ENCODE peak calls at places on chromosome 18, in eight cellular contexts. One of them, this sample, is unnamed.

GRCh38 chr18:26516964-26517363 is 31.4 kb downstream of the KCTD1 start:
- DNase-seq in PC-9: no peak
- DNase-seq in lower leg skin: no peak
- DNase-seq in esophagus squamous epithelium: no peak
- DNase-seq in GM12865: no peak
- DNase-seq in choroid plexus epithelial cell: peak; percentile 28
- DNase-seq in GM20000: no peak
- DNase-seq in IMR-90: peak; percentile 20
- DNase-seq in this sample: no peak

GRCh38 chr18:76482267-76482666 is 12.8 kb downstream of the ZNF516 start:
- DNase-seq in choroid plexus epithelial cell: no peak
- DNase-seq in lower leg skin: no peak
- DNase-seq in GM12865: no peak
- DNase-seq in esophagus squamous epithelium: no peak
- DNase-seq in GM20000: no peak
- DNase-seq in PC-9: no peak
- DNase-seq in IMR-90: no peak
- DNase-seq in this sample: no peak

GRCh38 chr18:41073372-41073954 is 881.6 kb upstream of the PIK3C3 start:
- DNase-seq in choroid plexus epithelial cell: peak; percentile 83
- DNase-seq in GM12865: no peak
- DNase-seq in lower leg skin: no peak
- DNase-seq in esophagus squamous epithelium: no peak
- DNase-seq in IMR-90: peak; percentile 90
- DNase-seq in GM20000: no peak
- DNase-seq in PC-9: peak; percentile 48
- DNase-seq in this sample: peak; percentile 56

GRCh38 chr18:75752864-75753263 is 325.4 kb upstream of the SMIM21 start:
- DNase-seq in GM12865: no peak
- DNase-seq in lower leg skin: no peak
- DNase-seq in GM20000: no peak
- DNase-seq in esophagus squamous epithelium: no peak
- DNase-seq in choroid plexus epithelial cell: no peak
- DNase-seq in IMR-90: no peak
- DNase-seq in PC-9: no peak
- DNase-seq in this sample: no peak

GRCh38 chr18:10504723-10505122 is 21.1 kb upstream of the NAPG start:
- DNase-seq in esophagus squamous epithelium: no peak
- DNase-seq in lower leg skin: no peak
- DNase-seq in GM20000: no peak
- DNase-seq in GM12865: no peak
- DNase-seq in PC-9: no peak
- DNase-seq in choroid plexus epithelial cell: no peak
- DNase-seq in IMR-90: no peak
- DNase-seq in this sample: no peak

GRCh38 chr18:9103488-9103887 is 989 bp downstream of the NDUFV2 start:
- DNase-seq in choroid plexus epithelial cell: peak; percentile 56
- DNase-seq in esophagus squamous epithelium: no peak
- DNase-seq in PC-9: peak; percentile 55
- DNase-seq in lower leg skin: no peak
- DNase-seq in GM20000: no peak
- DNase-seq in IMR-90: peak; percentile 49
- DNase-seq in GM12865: no peak
- DNase-seq in this sample: peak; percentile 34

GRCh38 chr18:74316257-74317180 is 880 bp downstream of the C18orf63 start:
- DNase-seq in GM20000: no peak
- DNase-seq in PC-9: peak; percentile 95
- DNase-seq in GM12865: no peak
- DNase-seq in IMR-90: peak; percentile 84
- DNase-seq in choroid plexus epithelial cell: peak; percentile 87
- DNase-seq in lower leg skin: no peak
- DNase-seq in esophagus squamous epithelium: no peak
- DNase-seq in this sample: peak; percentile 64

GRCh38 chr18:29123706-29124530 is 947.0 kb upstream of the CDH2 start:
- DNase-seq in GM12865: no peak
- DNase-seq in esophagus squamous epithelium: no peak
- DNase-seq in choroid plexus epithelial cell: peak; percentile 32
- DNase-seq in PC-9: no peak
- DNase-seq in lower leg skin: no peak
- DNase-seq in GM20000: no peak
- DNase-seq in IMR-90: no peak
- DNase-seq in this sample: peak; percentile 5

GRCh38 chr18:44537521-44537920 is 143.2 kb upstream of the SETBP1 start:
- DNase-seq in IMR-90: peak; percentile 20
- DNase-seq in GM20000: no peak
- DNase-seq in lower leg skin: no peak
- DNase-seq in PC-9: peak; percentile 85
- DNase-seq in GM12865: no peak
- DNase-seq in esophagus squamous epithelium: no peak
- DNase-seq in choroid plexus epithelial cell: peak; percentile 70
- DNase-seq in this sample: peak; percentile 97

GRCh38 chr18:33577688-33578370 is at the start of gene ASXL3:
- DNase-seq in lower leg skin: peak; percentile 86
- DNase-seq in esophagus squamous epithelium: no peak
- DNase-seq in choroid plexus epithelial cell: peak; percentile 9
- DNase-seq in PC-9: no peak
- DNase-seq in GM20000: peak; percentile 55
- DNase-seq in IMR-90: no peak
- DNase-seq in GM12865: peak; percentile 7
- DNase-seq in this sample: no peak

DNA sequence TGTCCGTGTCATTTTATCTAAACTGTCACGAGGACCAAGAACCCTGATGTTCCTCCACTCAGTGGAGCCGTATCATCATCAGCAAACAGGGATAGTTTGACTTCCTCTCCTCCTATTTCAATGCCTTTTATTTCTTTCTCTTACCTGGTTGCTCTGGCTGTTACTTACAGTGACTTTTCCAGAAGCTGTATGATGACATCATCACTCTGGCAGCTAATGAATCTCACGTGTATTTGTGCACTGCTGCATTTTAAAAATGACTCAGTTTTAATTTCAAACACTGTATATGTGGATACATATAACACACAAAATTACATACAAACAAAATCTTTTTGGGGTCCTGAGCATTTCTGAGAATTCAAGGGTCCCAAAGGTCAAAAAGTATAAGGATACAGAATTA is 481.4 kb downstream of the CDH2 start:
- DNase-seq in PC-9: no peak
- DNase-seq in GM20000: no peak
- DNase-seq in lower leg skin: no peak
- DNase-seq in GM12865: no peak
- DNase-seq in choroid plexus epithelial cell: peak; percentile 44
- DNase-seq in IMR-90: no peak
- DNase-seq in esophagus squamous epithelium: no peak
- DNase-seq in this sample: peak; percentile 13
- TF ChIP-seq CTCF in PC-9: no peak
- TF ChIP-seq CTCF in GM20000: no peak
- TF ChIP-seq CTCF in lower leg skin: no peak
- TF ChIP-seq CTCF in GM12865: no peak
- TF ChIP-seq CTCF in choroid plexus epithelial cell: no peak
- TF ChIP-seq CTCF in IMR-90: no peak
- TF ChIP-seq CTCF in esophagus squamous epithelium: no peak
- TF ChIP-seq CTCF in this sample: no peak

DNA sequence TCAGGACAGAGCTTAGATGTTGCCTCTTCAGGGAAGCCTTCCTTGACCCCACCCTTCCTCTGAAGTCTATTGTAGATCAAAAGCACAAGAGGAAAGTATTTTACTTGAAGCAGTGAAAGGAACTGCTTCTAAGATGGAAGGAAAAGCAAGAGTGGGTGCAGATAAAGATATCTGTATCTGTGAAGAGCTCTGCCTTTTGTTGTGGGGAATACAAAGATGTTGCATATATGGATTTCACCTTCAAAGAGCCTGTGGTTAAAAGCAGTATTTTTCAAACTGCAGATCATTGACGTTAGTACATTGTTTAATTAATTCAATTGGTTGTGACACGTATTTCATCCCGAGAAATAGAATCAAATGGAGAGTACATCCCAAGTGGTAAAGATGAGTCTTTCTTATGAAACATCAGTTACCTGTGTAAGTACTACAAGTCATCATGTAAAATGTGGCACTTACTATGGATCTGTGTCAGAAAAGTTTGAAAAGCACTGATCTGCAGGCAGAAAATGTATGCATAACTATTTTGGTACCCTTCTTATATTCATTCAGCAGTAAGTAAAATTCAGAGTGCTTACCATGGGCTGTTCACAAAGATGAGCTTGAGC is 24.6 kb upstream of the TNFRSF11A start:
- DNase-seq in PC-9: no peak
- DNase-seq in GM12865: no peak
- DNase-seq in IMR-90: no peak
- DNase-seq in choroid plexus epithelial cell: no peak
- DNase-seq in esophagus squamous epithelium: no peak
- DNase-seq in GM20000: no peak
- DNase-seq in lower leg skin: no peak
- DNase-seq in this sample: no peak
- TF ChIP-seq CTCF in PC-9: no peak
- TF ChIP-seq CTCF in GM12865: no peak
- TF ChIP-seq CTCF in IMR-90: no peak
- TF ChIP-seq CTCF in choroid plexus epithelial cell: no peak
- TF ChIP-seq CTCF in esophagus squamous epithelium: no peak
- TF ChIP-seq CTCF in GM20000: no peak
- TF ChIP-seq CTCF in lower leg skin: no peak
- TF ChIP-seq CTCF in this sample: no peak

GRCh38 chr18:59067873-59068272 is 71.8 kb upstream of the SEC11C start:
- DNase-seq in choroid plexus epithelial cell: peak; percentile 55
- DNase-seq in IMR-90: peak; percentile 18
- DNase-seq in PC-9: no peak
- DNase-seq in lower leg skin: no peak
- DNase-seq in GM20000: no peak
- DNase-seq in GM12865: peak; percentile 23
- DNase-seq in esophagus squamous epithelium: no peak
- DNase-seq in this sample: peak; percentile 55
- TF ChIP-seq CTCF in choroid plexus epithelial cell: peak; percentile 71
- TF ChIP-seq CTCF in IMR-90: peak; percentile 46
- TF ChIP-seq CTCF in PC-9: peak; percentile 67
- TF ChIP-seq CTCF in lower leg skin: no peak
- TF ChIP-seq CTCF in GM20000: peak; percentile 33
- TF ChIP-seq CTCF in GM12865: peak; percentile 33
- TF ChIP-seq CTCF in esophagus squamous epithelium: no peak
- TF ChIP-seq CTCF in this sample: peak; percentile 30

GRCh38 chr18:79528296-79528695 is 132.6 kb downstream of the NFATC1 start:
- DNase-seq in esophagus squamous epithelium: no peak
- DNase-seq in lower leg skin: no peak
- DNase-seq in PC-9: no peak
- DNase-seq in GM20000: no peak
- DNase-seq in GM12865: no peak
- DNase-seq in IMR-90: no peak
- DNase-seq in choroid plexus epithelial cell: no peak
- DNase-seq in this sample: no peak

GRCh38 chr18:79526468-79527460 is 131.0 kb downstream of the NFATC1 start:
- DNase-seq in IMR-90: no peak
- DNase-seq in GM12865: no peak
- DNase-seq in GM20000: no peak
- DNase-seq in lower leg skin: peak; percentile 88
- DNase-seq in esophagus squamous epithelium: no peak
- DNase-seq in PC-9: no peak
- DNase-seq in choroid plexus epithelial cell: no peak
- DNase-seq in this sample: no peak

GRCh38 chr18:79529296-79529695 is 133.6 kb downstream of the NFATC1 start:
- DNase-seq in choroid plexus epithelial cell: no peak
- DNase-seq in lower leg skin: peak; percentile 80
- DNase-seq in GM20000: no peak
- DNase-seq in PC-9: no peak
- DNase-seq in esophagus squamous epithelium: no peak
- DNase-seq in IMR-90: no peak
- DNase-seq in GM12865: no peak
- DNase-seq in this sample: no peak

GRCh38 chr18:79528846-79529245 is 133.1 kb downstream of the NFATC1 start:
- DNase-seq in GM12865: peak; percentile 63
- DNase-seq in choroid plexus epithelial cell: peak; percentile 84
- DNase-seq in esophagus squamous epithelium: no peak
- DNase-seq in IMR-90: peak; percentile 64
- DNase-seq in PC-9: peak; percentile 43
- DNase-seq in GM20000: peak; percentile 88
- DNase-seq in lower leg skin: peak; percentile 64
- DNase-seq in this sample: peak; percentile 46

GRCh38 chr18:79527656-79528055 is 131.9 kb downstream of the NFATC1 start:
- DNase-seq in PC-9: no peak
- DNase-seq in choroid plexus epithelial cell: no peak
- DNase-seq in GM12865: no peak
- DNase-seq in IMR-90: no peak
- DNase-seq in esophagus squamous epithelium: no peak
- DNase-seq in GM20000: no peak
- DNase-seq in lower leg skin: no peak
- DNase-seq in this sample: no peak
- TF ChIP-seq CTCF in PC-9: no peak
- TF ChIP-seq CTCF in choroid plexus epithelial cell: no peak
- TF ChIP-seq CTCF in GM12865: no peak
- TF ChIP-seq CTCF in IMR-90: no peak
- TF ChIP-seq CTCF in esophagus squamous epithelium: no peak
- TF ChIP-seq CTCF in GM20000: no peak
- TF ChIP-seq CTCF in lower leg skin: no peak
- TF ChIP-seq CTCF in this sample: no peak

GRCh38 chr18:11512096-11513030 is 97.0 kb upstream of the SLC35G4 start:
- DNase-seq in GM20000: no peak
- DNase-seq in PC-9: no peak
- DNase-seq in choroid plexus epithelial cell: peak; percentile 68
- DNase-seq in lower leg skin: no peak
- DNase-seq in IMR-90: no peak
- DNase-seq in esophagus squamous epithelium: no peak
- DNase-seq in GM12865: peak; percentile 50
- DNase-seq in this sample: peak; percentile 68
- TF ChIP-seq CTCF in GM20000: no peak
- TF ChIP-seq CTCF in PC-9: no peak
- TF ChIP-seq CTCF in choroid plexus epithelial cell: peak; percentile 67
- TF ChIP-seq CTCF in lower leg skin: no peak
- TF ChIP-seq CTCF in IMR-90: peak; percentile 22
- TF ChIP-seq CTCF in esophagus squamous epithelium: no peak
- TF ChIP-seq CTCF in GM12865: no peak
- TF ChIP-seq CTCF in this sample: peak; percentile 74

DNA sequence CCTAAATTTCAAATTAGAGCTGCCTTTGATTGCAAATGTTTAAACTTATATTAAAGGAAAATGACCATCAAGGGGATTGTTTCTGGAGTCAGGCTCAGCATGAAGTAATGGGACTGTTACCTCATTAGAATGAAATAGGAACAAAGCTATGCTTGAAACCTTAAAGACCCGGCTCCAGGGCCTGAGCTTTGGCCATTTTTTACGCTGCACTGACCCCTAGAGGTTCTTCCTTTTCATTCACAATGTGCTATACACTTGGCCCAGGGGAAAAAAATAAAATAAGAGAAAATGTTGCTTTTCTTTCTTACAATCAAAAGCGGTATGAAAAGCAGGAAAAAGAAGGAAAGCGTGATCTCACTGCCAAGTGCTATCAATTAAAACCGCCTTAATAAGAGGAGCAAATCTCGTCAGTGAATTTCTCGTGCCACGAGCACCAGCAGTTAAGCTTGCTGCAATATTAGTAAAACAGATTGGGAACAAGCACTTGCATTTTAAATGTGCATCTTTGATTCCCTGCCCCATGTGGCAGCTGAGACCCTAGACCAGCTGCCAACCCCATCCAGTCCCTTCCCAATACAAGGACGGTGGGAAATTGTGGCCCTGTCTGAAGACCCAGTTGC is 96.6 kb downstream of the MBD2 start:
- DNase-seq in IMR-90: peak; percentile 54
- DNase-seq in GM12865: peak; percentile 66
- DNase-seq in GM20000: peak; percentile 54
- DNase-seq in PC-9: no peak
- DNase-seq in esophagus squamous epithelium: no peak
- DNase-seq in choroid plexus epithelial cell: peak; percentile 80
- DNase-seq in lower leg skin: no peak
- DNase-seq in this sample: peak; percentile 67
- TF ChIP-seq CTCF in IMR-90: peak; percentile 69
- TF ChIP-seq CTCF in GM12865: peak; percentile 43
- TF ChIP-seq CTCF in GM20000: peak; percentile 26
- TF ChIP-seq CTCF in PC-9: peak; percentile 72
- TF ChIP-seq CTCF in esophagus squamous epithelium: no peak
- TF ChIP-seq CTCF in choroid plexus epithelial cell: peak; percentile 78
- TF ChIP-seq CTCF in lower leg skin: no peak
- TF ChIP-seq CTCF in this sample: peak; percentile 59

This sample was measured in MCF 10A.